ENCODE peak calls at places on chromosomes 12 and 14, in five cellular contexts. One of them, this sample, is unnamed.

GRCh38 chr12:563250-563781 is 99.9 kb downstream of the NINJ2 start:
- DNase-seq in RWPE1: no peak
- DNase-seq in GDM1: peak
- DNase-seq in NCI-H345: no peak
- DNase-seq in activated CD4-positive, CD25-positive, alpha-beta regulatory T cell treated with anti-CD3 and anti-CD28 coated beads, Interleukin-2, amount 50 U/mL, for 16 hours: no peak
- DNase-seq in this sample: no peak

GRCh38 chr14:33457617-33458016 is 493.3 kb downstream of the EGLN3 start:
- DNase-seq in GDM1: no peak
- DNase-seq in RWPE1: peak
- DNase-seq in activated CD4-positive, CD25-positive, alpha-beta regulatory T cell treated with anti-CD3 and anti-CD28 coated beads, Interleukin-2, amount 50 U/mL, for 16 hours: no peak
- DNase-seq in NCI-H345: no peak
- DNase-seq in this sample: no peak

GRCh38 chr14:96016761-96017160 is 22.4 kb upstream of the C14orf132 start:
- DNase-seq in GDM1: no peak
- DNase-seq in RWPE1: no peak
- DNase-seq in activated CD4-positive, CD25-positive, alpha-beta regulatory T cell treated with anti-CD3 and anti-CD28 coated beads, Interleukin-2, amount 50 U/mL, for 16 hours: no peak
- DNase-seq in NCI-H345: peak
- DNase-seq in this sample: no peak

GRCh38 chr14:22980672-22981089 is 1.7 kb downstream of the AJUBA start:
- DNase-seq in GDM1: no peak
- DNase-seq in RWPE1: peak
- DNase-seq in activated CD4-positive, CD25-positive, alpha-beta regulatory T cell treated with anti-CD3 and anti-CD28 coated beads, Interleukin-2, amount 50 U/mL, for 16 hours: no peak
- DNase-seq in NCI-H345: no peak
- DNase-seq in this sample: peak

GRCh38 chr12:41907036-41907435 is 237.6 kb downstream of the GXYLT1 start:
- DNase-seq in GDM1: no peak
- DNase-seq in RWPE1: no peak
- DNase-seq in NCI-H345: no peak
- DNase-seq in activated CD4-positive, CD25-positive, alpha-beta regulatory T cell treated with anti-CD3 and anti-CD28 coated beads, Interleukin-2, amount 50 U/mL, for 16 hours: no peak
- DNase-seq in this sample: no peak

GRCh38 chr12:6213969-6214368 is 13.8 kb downstream of the CD9 start:
- DNase-seq in RWPE1: no peak
- DNase-seq in NCI-H345: no peak
- DNase-seq in GDM1: no peak
- DNase-seq in activated CD4-positive, CD25-positive, alpha-beta regulatory T cell treated with anti-CD3 and anti-CD28 coated beads, Interleukin-2, amount 50 U/mL, for 16 hours: no peak
- DNase-seq in this sample: no peak

GRCh38 chr14:37874429-37875109 is 279.1 kb downstream of the TTC6 start:
- DNase-seq in GDM1: peak
- DNase-seq in NCI-H345: peak
- DNase-seq in RWPE1: peak
- DNase-seq in activated CD4-positive, CD25-positive, alpha-beta regulatory T cell treated with anti-CD3 and anti-CD28 coated beads, Interleukin-2, amount 50 U/mL, for 16 hours: peak
- DNase-seq in this sample: peak

GRCh38 chr14:49641697-49642129 is 6.7 kb upstream of the DNAAF2 start:
- DNase-seq in NCI-H345: no peak
- DNase-seq in activated CD4-positive, CD25-positive, alpha-beta regulatory T cell treated with anti-CD3 and anti-CD28 coated beads, Interleukin-2, amount 50 U/mL, for 16 hours: no peak
- DNase-seq in RWPE1: no peak
- DNase-seq in GDM1: no peak
- DNase-seq in this sample: peak

GRCh38 chr14:61559641-61560201 is 135.6 kb upstream of the HIF1A start:
- DNase-seq in GDM1: no peak
- DNase-seq in RWPE1: no peak
- DNase-seq in NCI-H345: no peak
- DNase-seq in activated CD4-positive, CD25-positive, alpha-beta regulatory T cell treated with anti-CD3 and anti-CD28 coated beads, Interleukin-2, amount 50 U/mL, for 16 hours: no peak
- DNase-seq in this sample: no peak

GRCh38 chr14:26841920-26842741 is 244.3 kb upstream of the NOVA1 start:
- DNase-seq in RWPE1: peak
- DNase-seq in GDM1: no peak
- DNase-seq in activated CD4-positive, CD25-positive, alpha-beta regulatory T cell treated with anti-CD3 and anti-CD28 coated beads, Interleukin-2, amount 50 U/mL, for 16 hours: no peak
- DNase-seq in NCI-H345: peak
- DNase-seq in this sample: peak

GRCh38 chr12:4538207-4539160 is at the start of gene RAD51AP1:
- DNase-seq in GDM1: peak
- DNase-seq in NCI-H345: peak
- DNase-seq in activated CD4-positive, CD25-positive, alpha-beta regulatory T cell treated with anti-CD3 and anti-CD28 coated beads, Interleukin-2, amount 50 U/mL, for 16 hours: peak
- DNase-seq in RWPE1: peak
- DNase-seq in this sample: peak

GRCh38 chr12:54364413-54364812 is at the start of gene GPR84:
- DNase-seq in NCI-H345: no peak
- DNase-seq in activated CD4-positive, CD25-positive, alpha-beta regulatory T cell treated with anti-CD3 and anti-CD28 coated beads, Interleukin-2, amount 50 U/mL, for 16 hours: no peak
- DNase-seq in RWPE1: no peak
- DNase-seq in GDM1: peak
- DNase-seq in this sample: no peak

GRCh38 chr12:52323001-52323400 is 1.8 kb upstream of the KRT83 start:
- DNase-seq in activated CD4-positive, CD25-positive, alpha-beta regulatory T cell treated with anti-CD3 and anti-CD28 coated beads, Interleukin-2, amount 50 U/mL, for 16 hours: no peak
- DNase-seq in GDM1: no peak
- DNase-seq in NCI-H345: no peak
- DNase-seq in RWPE1: no peak
- DNase-seq in this sample: no peak

GRCh38 chr12:93857279-93857894 is 180.2 kb downstream of the CRADD start:
- DNase-seq in GDM1: no peak
- DNase-seq in RWPE1: peak
- DNase-seq in activated CD4-positive, CD25-positive, alpha-beta regulatory T cell treated with anti-CD3 and anti-CD28 coated beads, Interleukin-2, amount 50 U/mL, for 16 hours: no peak
- DNase-seq in NCI-H345: no peak
- DNase-seq in this sample: peak

GRCh38 chr12:2101798-2102197 is 49.0 kb downstream of the CACNA1C start:
- DNase-seq in activated CD4-positive, CD25-positive, alpha-beta regulatory T cell treated with anti-CD3 and anti-CD28 coated beads, Interleukin-2, amount 50 U/mL, for 16 hours: no peak
- DNase-seq in GDM1: no peak
- DNase-seq in RWPE1: no peak
- DNase-seq in NCI-H345: no peak
- DNase-seq in this sample: peak

GRCh38 chr12:71299541-71300376 is 139.8 kb upstream of the LGR5 start:
- DNase-seq in NCI-H345: no peak
- DNase-seq in RWPE1: no peak
- DNase-seq in activated CD4-positive, CD25-positive, alpha-beta regulatory T cell treated with anti-CD3 and anti-CD28 coated beads, Interleukin-2, amount 50 U/mL, for 16 hours: no peak
- DNase-seq in GDM1: no peak
- DNase-seq in this sample: no peak

GRCh38 chr14:70648374-70648773 is 6.7 kb downstream of the TTC9 start:
- DNase-seq in NCI-H345: no peak
- DNase-seq in RWPE1: no peak
- DNase-seq in activated CD4-positive, CD25-positive, alpha-beta regulatory T cell treated with anti-CD3 and anti-CD28 coated beads, Interleukin-2, amount 50 U/mL, for 16 hours: no peak
- DNase-seq in GDM1: no peak
- DNase-seq in this sample: no peak

GRCh38 chr14:104827173-104828055 is 26.5 kb downstream of the ZBTB42 start:
- DNase-seq in NCI-H345: peak
- DNase-seq in RWPE1: no peak
- DNase-seq in GDM1: no peak
- DNase-seq in activated CD4-positive, CD25-positive, alpha-beta regulatory T cell treated with anti-CD3 and anti-CD28 coated beads, Interleukin-2, amount 50 U/mL, for 16 hours: peak
- DNase-seq in this sample: no peak

GRCh38 chr14:70317969-70318634 is 41.4 kb downstream of the COX16 start:
- DNase-seq in activated CD4-positive, CD25-positive, alpha-beta regulatory T cell treated with anti-CD3 and anti-CD28 coated beads, Interleukin-2, amount 50 U/mL, for 16 hours: no peak
- DNase-seq in GDM1: no peak
- DNase-seq in NCI-H345: peak
- DNase-seq in RWPE1: peak
- DNase-seq in this sample: peak